ENCODE peak calls at places on chromosomes 7 and 10, in nine cellular contexts. One of them, this sample, is unnamed.
A peak's percentile ranks its signal among the peaks of the same experiment; 100 is the strongest.

GRCh38 chr10:114538544-114538906 is 119.5 kb downstream of the ABLIM1 start:
- DNase-seq in fibroblast of lung: no peak
- DNase-seq in ovary: no peak
- DNase-seq in neural progenitor cell: peak; percentile 67
- DNase-seq in epithelial cell of esophagus: peak; percentile 67
- DNase-seq in cardiac fibroblast: no peak
- DNase-seq in CD8-positive, alpha-beta memory T cell: peak; percentile 60
- DNase-seq in psoas muscle: no peak
- DNase-seq in kidney: no peak
- DNase-seq in this sample: peak; percentile 70

GRCh38 chr10:60394444-60394843 is 4.8 kb upstream of the ANK3 start:
- DNase-seq in psoas muscle: no peak
- DNase-seq in kidney: no peak
- DNase-seq in epithelial cell of esophagus: no peak
- DNase-seq in CD8-positive, alpha-beta memory T cell: no peak
- DNase-seq in ovary: no peak
- DNase-seq in fibroblast of lung: no peak
- DNase-seq in neural progenitor cell: no peak
- DNase-seq in cardiac fibroblast: no peak
- DNase-seq in this sample: no peak

GRCh38 chr7:101681170-101682007 is 52.3 kb upstream of the MYL10 start:
- DNase-seq in cardiac fibroblast: peak; percentile 77
- DNase-seq in neural progenitor cell: peak; percentile 30
- DNase-seq in psoas muscle: peak; percentile 70
- DNase-seq in kidney: peak; percentile 91
- DNase-seq in CD8-positive, alpha-beta memory T cell: no peak
- DNase-seq in ovary: peak; percentile 41
- DNase-seq in epithelial cell of esophagus: peak; percentile 69
- DNase-seq in fibroblast of lung: peak; percentile 80
- DNase-seq in this sample: no peak

GRCh38 chr7:49885593-49886285 is 112.3 kb downstream of the VWC2 start:
- DNase-seq in cardiac fibroblast: no peak
- DNase-seq in epithelial cell of esophagus: no peak
- DNase-seq in kidney: peak; percentile 64
- DNase-seq in fibroblast of lung: no peak
- DNase-seq in neural progenitor cell: no peak
- DNase-seq in ovary: no peak
- DNase-seq in psoas muscle: no peak
- DNase-seq in CD8-positive, alpha-beta memory T cell: no peak
- DNase-seq in this sample: no peak

GRCh38 chr10:11715815-11716494 is 26.2 kb upstream of the ECHDC3 start:
- DNase-seq in ovary: no peak
- DNase-seq in CD8-positive, alpha-beta memory T cell: no peak
- DNase-seq in epithelial cell of esophagus: peak; percentile 42
- DNase-seq in psoas muscle: no peak
- DNase-seq in kidney: no peak
- DNase-seq in neural progenitor cell: no peak
- DNase-seq in fibroblast of lung: no peak
- DNase-seq in cardiac fibroblast: no peak
- DNase-seq in this sample: peak; percentile 48

GRCh38 chr7:69436944-69437343 is 161.3 kb upstream of the AUTS2 start:
- DNase-seq in kidney: no peak
- DNase-seq in fibroblast of lung: no peak
- DNase-seq in cardiac fibroblast: no peak
- DNase-seq in ovary: no peak
- DNase-seq in CD8-positive, alpha-beta memory T cell: no peak
- DNase-seq in neural progenitor cell: no peak
- DNase-seq in psoas muscle: no peak
- DNase-seq in epithelial cell of esophagus: no peak
- DNase-seq in this sample: no peak

GRCh38 chr7:108012499-108013430 is 9.8 kb upstream of the LAMB1 start:
- DNase-seq in fibroblast of lung: peak; percentile 68
- DNase-seq in neural progenitor cell: no peak
- DNase-seq in cardiac fibroblast: peak; percentile 66
- DNase-seq in psoas muscle: no peak
- DNase-seq in CD8-positive, alpha-beta memory T cell: no peak
- DNase-seq in epithelial cell of esophagus: peak; percentile 73
- DNase-seq in ovary: no peak
- DNase-seq in kidney: no peak
- DNase-seq in this sample: no peak

GRCh38 chr7:38607466-38607865 is 23.7 kb downstream of the AMPH start:
- DNase-seq in psoas muscle: no peak
- DNase-seq in neural progenitor cell: no peak
- DNase-seq in cardiac fibroblast: no peak
- DNase-seq in kidney: no peak
- DNase-seq in fibroblast of lung: no peak
- DNase-seq in ovary: no peak
- DNase-seq in epithelial cell of esophagus: no peak
- DNase-seq in CD8-positive, alpha-beta memory T cell: no peak
- DNase-seq in this sample: no peak

GRCh38 chr7:154709840-154710520 is 292.9 kb downstream of the PAXIP1 start:
- DNase-seq in ovary: no peak
- DNase-seq in neural progenitor cell: no peak
- DNase-seq in epithelial cell of esophagus: no peak
- DNase-seq in kidney: no peak
- DNase-seq in fibroblast of lung: no peak
- DNase-seq in CD8-positive, alpha-beta memory T cell: no peak
- DNase-seq in cardiac fibroblast: no peak
- DNase-seq in psoas muscle: no peak
- DNase-seq in this sample: no peak

GRCh38 chr10:69096045-69096444 is 8.1 kb downstream of the SRGN start:
- DNase-seq in ovary: no peak
- DNase-seq in kidney: no peak
- DNase-seq in CD8-positive, alpha-beta memory T cell: no peak
- DNase-seq in psoas muscle: no peak
- DNase-seq in fibroblast of lung: no peak
- DNase-seq in cardiac fibroblast: no peak
- DNase-seq in epithelial cell of esophagus: no peak
- DNase-seq in neural progenitor cell: no peak
- DNase-seq in this sample: no peak

GRCh38 chr7:114414151-114415053 is at the start of gene FOXP2:
- DNase-seq in fibroblast of lung: peak; percentile 81
- DNase-seq in cardiac fibroblast: peak; percentile 3
- DNase-seq in ovary: no peak
- DNase-seq in CD8-positive, alpha-beta memory T cell: no peak
- DNase-seq in epithelial cell of esophagus: peak; percentile 4
- DNase-seq in kidney: no peak
- DNase-seq in psoas muscle: no peak
- DNase-seq in neural progenitor cell: peak; percentile 14
- DNase-seq in this sample: no peak

GRCh38 chr10:37721100-37721499 is 136.3 kb downstream of the ZNF248 start:
- DNase-seq in neural progenitor cell: no peak
- DNase-seq in psoas muscle: no peak
- DNase-seq in epithelial cell of esophagus: no peak
- DNase-seq in ovary: no peak
- DNase-seq in kidney: no peak
- DNase-seq in cardiac fibroblast: no peak
- DNase-seq in fibroblast of lung: no peak
- DNase-seq in CD8-positive, alpha-beta memory T cell: no peak
- DNase-seq in this sample: no peak

GRCh38 chr10:117248700-117249465 is 8.0 kb downstream of the SLC18A2 start:
- DNase-seq in CD8-positive, alpha-beta memory T cell: no peak
- DNase-seq in neural progenitor cell: no peak
- DNase-seq in epithelial cell of esophagus: no peak
- DNase-seq in kidney: no peak
- DNase-seq in ovary: no peak
- DNase-seq in psoas muscle: no peak
- DNase-seq in fibroblast of lung: no peak
- DNase-seq in cardiac fibroblast: no peak
- DNase-seq in this sample: no peak

GRCh38 chr7:98641646-98642489 is 24.8 kb downstream of the NPTX2 start:
- DNase-seq in CD8-positive, alpha-beta memory T cell: no peak
- DNase-seq in neural progenitor cell: no peak
- DNase-seq in psoas muscle: no peak
- DNase-seq in fibroblast of lung: no peak
- DNase-seq in kidney: no peak
- DNase-seq in epithelial cell of esophagus: no peak
- DNase-seq in cardiac fibroblast: no peak
- DNase-seq in ovary: no peak
- DNase-seq in this sample: peak; percentile 51

GRCh38 chr10:73060738-73061635 is 35.7 kb downstream of the P4HA1 start:
- DNase-seq in CD8-positive, alpha-beta memory T cell: no peak
- DNase-seq in psoas muscle: no peak
- DNase-seq in kidney: no peak
- DNase-seq in neural progenitor cell: peak; percentile 36
- DNase-seq in fibroblast of lung: peak; percentile 41
- DNase-seq in ovary: no peak
- DNase-seq in cardiac fibroblast: peak; percentile 47
- DNase-seq in epithelial cell of esophagus: peak; percentile 54
- DNase-seq in this sample: no peak

GRCh38 chr7:121337398-121337797 is 8.6 kb downstream of the WNT16 start:
- DNase-seq in cardiac fibroblast: peak; percentile 56
- DNase-seq in psoas muscle: no peak
- DNase-seq in ovary: no peak
- DNase-seq in CD8-positive, alpha-beta memory T cell: no peak
- DNase-seq in kidney: no peak
- DNase-seq in epithelial cell of esophagus: peak; percentile 50
- DNase-seq in neural progenitor cell: no peak
- DNase-seq in fibroblast of lung: peak; percentile 51
- DNase-seq in this sample: no peak

GRCh38 chr7:16318989-16319915 is 102.1 kb downstream of the CRPPA start:
- DNase-seq in psoas muscle: no peak
- DNase-seq in fibroblast of lung: peak; percentile 42
- DNase-seq in CD8-positive, alpha-beta memory T cell: no peak
- DNase-seq in neural progenitor cell: no peak
- DNase-seq in kidney: no peak
- DNase-seq in epithelial cell of esophagus: peak; percentile 59
- DNase-seq in cardiac fibroblast: peak; percentile 55
- DNase-seq in ovary: no peak
- DNase-seq in this sample: no peak

GRCh38 chr10:112991888-112992491 is 41.9 kb downstream of the TCF7L2 start:
- DNase-seq in epithelial cell of esophagus: peak; percentile 83
- DNase-seq in cardiac fibroblast: no peak
- DNase-seq in neural progenitor cell: no peak
- DNase-seq in CD8-positive, alpha-beta memory T cell: no peak
- DNase-seq in fibroblast of lung: no peak
- DNase-seq in ovary: no peak
- DNase-seq in kidney: no peak
- DNase-seq in psoas muscle: no peak
- DNase-seq in this sample: no peak
- H3K4me3 ChIP-seq in epithelial cell of esophagus: no peak overlapping the region
- H3K4me3 ChIP-seq in cardiac fibroblast: no peak overlapping the region
- H3K4me3 ChIP-seq in neural progenitor cell: no peak overlapping the region
- H3K4me3 ChIP-seq in CD8-positive, alpha-beta memory T cell: no peak overlapping the region
- H3K4me3 ChIP-seq in fibroblast of lung: no peak overlapping the region
- H3K4me3 ChIP-seq in ovary: no peak overlapping the region
- H3K4me3 ChIP-seq in kidney: no peak overlapping the region
- H3K4me3 ChIP-seq in psoas muscle: no peak overlapping the region
- H3K4me3 ChIP-seq in this sample: no peak overlapping the region

DNA sequence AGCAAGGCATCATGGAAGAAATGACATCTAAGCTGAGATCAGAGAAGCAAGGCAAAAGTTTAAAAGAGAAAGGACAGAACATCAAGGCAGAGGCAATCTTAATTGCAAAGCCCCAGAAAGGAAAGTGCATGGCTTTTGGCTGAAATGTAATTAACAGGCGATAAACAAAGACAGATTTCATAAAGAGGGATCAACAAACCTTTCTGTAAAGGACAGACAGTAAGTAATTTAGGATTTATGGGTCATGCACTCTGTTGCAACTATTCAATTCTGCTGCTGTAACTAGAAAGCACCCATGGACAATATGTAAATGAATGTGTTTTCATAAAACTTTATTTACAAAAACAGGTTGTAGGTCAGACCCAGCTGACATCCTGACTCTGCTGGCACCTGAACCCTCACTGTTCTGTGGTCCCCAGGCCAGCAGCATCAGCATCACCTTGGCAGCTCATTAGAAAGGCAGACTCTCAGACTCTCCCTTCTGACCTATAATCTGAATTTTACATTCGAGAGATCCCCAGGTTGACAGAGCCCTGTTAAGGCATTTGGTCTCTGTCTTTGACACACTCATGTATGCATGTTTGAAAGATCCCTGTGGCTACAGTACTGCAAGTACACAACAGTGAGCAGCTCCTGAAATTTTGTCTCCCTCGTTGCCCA is 362.9 kb upstream of the NFE2L3 start:
- DNase-seq in ovary: no peak
- DNase-seq in psoas muscle: no peak
- DNase-seq in epithelial cell of esophagus: no peak
- DNase-seq in CD8-positive, alpha-beta memory T cell: no peak
- DNase-seq in fibroblast of lung: no peak
- DNase-seq in kidney: no peak
- DNase-seq in cardiac fibroblast: no peak
- DNase-seq in neural progenitor cell: no peak
- DNase-seq in this sample: no peak
- H3K4me3 ChIP-seq in ovary: no peak overlapping the region
- H3K4me3 ChIP-seq in psoas muscle: no peak overlapping the region
- H3K4me3 ChIP-seq in epithelial cell of esophagus: no peak overlapping the region
- H3K4me3 ChIP-seq in CD8-positive, alpha-beta memory T cell: no peak overlapping the region
- H3K4me3 ChIP-seq in fibroblast of lung: no peak overlapping the region
- H3K4me3 ChIP-seq in kidney: no peak overlapping the region
- H3K4me3 ChIP-seq in cardiac fibroblast: no peak overlapping the region
- H3K4me3 ChIP-seq in neural progenitor cell: no peak overlapping the region
- H3K4me3 ChIP-seq in this sample: no peak overlapping the region

GRCh38 chr10:112226439-112227248 is 43.1 kb upstream of the GPAM start:
- DNase-seq in cardiac fibroblast: no peak
- DNase-seq in psoas muscle: no peak
- DNase-seq in CD8-positive, alpha-beta memory T cell: no peak
- DNase-seq in ovary: no peak
- DNase-seq in epithelial cell of esophagus: no peak
- DNase-seq in kidney: no peak
- DNase-seq in neural progenitor cell: no peak
- DNase-seq in fibroblast of lung: no peak
- DNase-seq in this sample: no peak
- H3K4me3 ChIP-seq in cardiac fibroblast: no peak overlapping the region
- H3K4me3 ChIP-seq in psoas muscle: no peak overlapping the region
- H3K4me3 ChIP-seq in CD8-positive, alpha-beta memory T cell: no peak overlapping the region
- H3K4me3 ChIP-seq in ovary: no peak overlapping the region
- H3K4me3 ChIP-seq in epithelial cell of esophagus: no peak overlapping the region
- H3K4me3 ChIP-seq in kidney: no peak overlapping the region
- H3K4me3 ChIP-seq in neural progenitor cell: no peak overlapping the region
- H3K4me3 ChIP-seq in fibroblast of lung: no peak overlapping the region
- H3K4me3 ChIP-seq in this sample: no peak overlapping the region

DNA sequence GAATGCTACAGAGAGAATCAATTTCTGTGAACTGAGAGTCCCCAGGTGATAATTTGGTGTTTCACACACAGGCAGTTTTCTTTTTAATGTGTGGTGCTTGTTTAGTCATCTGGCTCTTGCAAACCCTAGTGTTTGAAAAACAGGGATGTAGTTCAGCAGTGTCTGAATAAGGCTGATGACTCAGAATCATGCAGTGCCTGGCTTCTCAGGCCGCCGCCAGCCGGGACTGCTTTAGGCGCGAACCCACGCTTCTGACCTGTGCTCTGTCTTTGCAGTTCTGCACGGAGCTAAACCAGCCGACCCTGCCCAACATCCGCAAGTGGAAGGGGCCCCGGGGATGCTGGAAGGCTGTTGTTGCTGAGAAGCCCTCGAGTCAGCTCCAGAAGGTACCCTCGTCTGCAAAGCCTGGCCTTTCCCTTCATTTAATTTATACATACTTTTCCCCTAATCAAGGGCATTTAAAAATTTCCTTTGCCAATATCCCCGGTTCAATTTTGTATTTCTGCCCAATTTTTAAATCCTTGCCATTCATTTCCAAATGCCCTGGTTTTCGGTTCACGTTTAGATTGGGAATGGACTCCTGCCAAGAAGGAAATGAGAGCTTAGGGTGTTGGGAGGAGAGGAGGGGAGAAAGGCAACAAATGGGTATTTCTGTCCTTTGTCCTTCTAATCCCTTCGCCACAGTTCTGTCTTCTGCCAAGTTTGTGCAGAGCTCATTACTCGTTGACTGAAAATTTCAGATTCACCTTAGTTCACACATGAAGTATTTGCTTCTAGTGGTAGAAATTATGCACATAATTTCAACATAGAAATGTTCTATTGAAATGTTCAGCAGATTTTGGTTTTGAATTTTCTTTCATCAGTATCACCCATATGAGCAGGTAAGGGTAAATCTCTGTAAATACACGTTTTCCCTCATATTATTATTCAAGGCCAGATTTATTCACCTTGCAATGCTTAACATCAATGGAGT is 108.5 kb upstream of the ANLN start:
- DNase-seq in cardiac fibroblast: peak; percentile 81
- DNase-seq in ovary: peak; percentile 65
- DNase-seq in neural progenitor cell: peak; percentile 62
- DNase-seq in kidney: peak; percentile 92
- DNase-seq in CD8-positive, alpha-beta memory T cell: no peak
- DNase-seq in fibroblast of lung: peak; percentile 85
- DNase-seq in epithelial cell of esophagus: peak; percentile 90
- DNase-seq in psoas muscle: peak; percentile 72
- DNase-seq in this sample: peak; percentile 69
- H3K4me3 ChIP-seq in cardiac fibroblast: no peak overlapping the region
- H3K4me3 ChIP-seq in ovary: no peak overlapping the region
- H3K4me3 ChIP-seq in neural progenitor cell: peak overlapping the region; percentile 30
- H3K4me3 ChIP-seq in kidney: no peak overlapping the region
- H3K4me3 ChIP-seq in CD8-positive, alpha-beta memory T cell: no peak overlapping the region
- H3K4me3 ChIP-seq in fibroblast of lung: peak overlapping the region; percentile 46
- H3K4me3 ChIP-seq in epithelial cell of esophagus: peak overlapping the region; percentile 7
- H3K4me3 ChIP-seq in psoas muscle: peak overlapping the region; percentile 27
- H3K4me3 ChIP-seq in this sample: no peak overlapping the region

This sample was measured in Peyer's patch.